ENCODE peak calls at places on chromosome 17, in ten cellular contexts. Y is sigmoid colon, Z is H54, T is GM12892, J is ovary, F is breast epithelium, W is erythroblast, D is heart left ventricle, X is transverse colon, R is body of pancreas. C is an unnamed sample.
A peak's percentile ranks its signal among the peaks of the same experiment; 100 is the strongest.

GRCh38 chr17:11178576-11178975 is 62.4 kb upstream of the SHISA6 start:
- DNase-seq in T (no peak), J (no peak), F (no peak), Z (no peak), X (no peak), W (no peak), Y (no peak), R (no peak), D (no peak), C (no peak)

GRCh38 chr17:39928868-39929651 is 1.5 kb downstream of the LRRC3C start:
- DNase-seq in F (no peak), Z (peak; percentile 56), J (no peak), D (no peak), W (peak; percentile 68), T (no peak), R (no peak), X (no peak), Y (no peak), C (peak; percentile 47)

GRCh38 chr17:44146375-44147346 is 4.9 kb downstream of the HROB start:
- DNase-seq in Y (no peak), F (no peak), D (no peak), W (no peak), X (no peak), R (no peak), T (no peak), Z (no peak), J (no peak), C (no peak)

GRCh38 chr17:17387017-17387416 is 83.8 kb downstream of the NT5M start:
- DNase-seq in J (no peak), T (no peak), Z (no peak), R (peak; percentile 44), F (no peak), Y (no peak), W (no peak), X (peak; percentile 48), D (peak; percentile 49), C (no peak)

GRCh38 chr17:77466140-77466539 is 325.4 kb downstream of the SEC14L1 start:
- DNase-seq in F (no peak), J (no peak), W (no peak), T (no peak), R (no peak), Z (no peak), X (no peak), D (no peak), Y (peak; percentile 59), C (no peak)

GRCh38 chr17:68627956-68628355 is 26.8 kb upstream of the FAM20A start:
- DNase-seq in Y (no peak), Z (no peak), F (no peak), J (peak; percentile 21), D (no peak), X (peak; percentile 10), W (no peak), T (no peak), R (no peak), C (no peak)

GRCh38 chr17:56804454-56804853 is 29.3 kb downstream of the C17orf67 start:
- DNase-seq in R (no peak), Z (no peak), Y (no peak), F (no peak), W (no peak), D (no peak), J (no peak), T (no peak), X (no peak), C (no peak)

GRCh38 chr17:77318491-77319210 is 177.9 kb downstream of the SEC14L1 start:
- DNase-seq in W (no peak), X (peak; percentile 54), Y (peak; percentile 79), T (peak; percentile 5), R (no peak), F (no peak), Z (no peak), D (peak; percentile 64), J (peak; percentile 28), C (no peak)

DNA sequence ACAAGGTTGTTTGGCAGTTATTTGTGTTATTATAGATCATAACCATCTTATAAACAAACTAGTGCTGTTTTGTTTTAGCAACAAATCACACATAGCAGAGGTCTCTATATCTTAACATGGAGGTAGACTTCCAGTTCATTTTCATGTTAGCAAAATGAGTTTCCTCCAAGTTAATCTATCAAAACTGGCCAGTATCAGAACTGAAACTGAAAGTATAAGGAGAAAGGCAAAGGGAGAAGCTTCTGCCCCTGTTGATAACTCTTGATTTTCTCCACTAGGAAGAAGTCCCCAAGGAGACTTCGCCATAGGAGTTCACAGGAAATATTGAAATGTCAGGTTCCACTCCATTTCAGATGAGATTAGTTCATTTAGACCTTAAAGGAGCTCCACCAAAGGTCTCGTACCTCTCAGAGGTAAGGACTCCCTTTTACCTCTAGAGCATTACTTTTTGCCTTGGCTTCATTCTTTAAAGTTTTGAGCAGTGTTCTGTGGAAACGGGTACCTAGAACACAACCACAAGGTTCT is 1.1 kb upstream of the OGFOD3 start:
- DNase-seq in D (no peak), J (no peak), F (no peak), R (no peak), T (no peak), Z (no peak), X (no peak), Y (no peak), W (peak; percentile 53), C (no peak)
- TF ChIP-seq POLR2A in D (no peak), J (no peak), F (no peak), R (no peak), T (no peak), Z (no peak), X (no peak), Y (no peak), W (no peak), C (no peak)

DNA sequence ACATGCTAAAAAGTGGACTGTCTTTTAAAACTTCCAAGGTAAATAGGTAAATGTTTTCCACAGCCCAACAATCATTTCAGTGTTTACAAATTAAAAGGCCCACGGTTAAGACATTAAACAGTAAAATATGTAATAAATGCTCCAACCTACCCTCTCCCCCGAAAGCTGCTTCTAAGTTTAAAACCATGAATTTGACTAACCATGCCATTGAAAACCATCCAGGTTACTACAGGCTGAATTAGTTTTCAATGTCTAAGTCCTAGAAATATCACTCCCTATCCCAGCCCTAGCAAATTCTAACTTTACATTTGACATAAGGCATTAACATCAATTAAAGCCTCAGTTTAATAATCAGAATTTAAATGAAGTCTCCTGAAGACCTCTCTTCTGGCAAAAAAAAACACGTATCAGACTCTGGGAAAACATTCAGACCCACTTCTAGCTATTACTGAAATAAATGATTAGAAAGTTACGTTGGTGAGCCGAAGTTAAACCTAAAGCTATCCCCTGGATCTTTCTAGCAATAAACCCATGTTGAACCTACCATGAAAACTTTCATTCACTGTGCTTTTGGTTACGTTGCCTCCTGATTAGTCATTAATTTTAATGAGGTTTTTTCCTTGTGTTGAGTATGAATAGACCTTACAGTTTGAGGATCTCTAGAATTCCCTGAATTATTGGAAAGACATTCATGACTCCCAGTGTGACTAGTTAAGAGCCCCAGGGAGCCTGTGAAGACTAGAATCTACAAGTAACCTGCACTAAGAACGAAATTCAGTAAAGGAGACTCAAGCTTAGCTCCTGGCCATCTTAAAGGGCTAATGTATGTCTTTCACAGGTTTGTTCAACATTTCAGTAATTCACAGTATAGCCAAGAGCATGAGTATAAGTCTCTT is 1.7 kb upstream of the POLG2 start:
- DNase-seq in J (no peak), Y (no peak), T (no peak), X (no peak), W (no peak), R (no peak), Z (no peak), F (no peak), D (no peak), C (no peak)
- TF ChIP-seq POLR2A in J (no peak), Y (no peak), T (peak; percentile 81), X (no peak), W (peak; percentile 58), R (no peak), Z (no peak), F (no peak), D (no peak), C (no peak)

DNA sequence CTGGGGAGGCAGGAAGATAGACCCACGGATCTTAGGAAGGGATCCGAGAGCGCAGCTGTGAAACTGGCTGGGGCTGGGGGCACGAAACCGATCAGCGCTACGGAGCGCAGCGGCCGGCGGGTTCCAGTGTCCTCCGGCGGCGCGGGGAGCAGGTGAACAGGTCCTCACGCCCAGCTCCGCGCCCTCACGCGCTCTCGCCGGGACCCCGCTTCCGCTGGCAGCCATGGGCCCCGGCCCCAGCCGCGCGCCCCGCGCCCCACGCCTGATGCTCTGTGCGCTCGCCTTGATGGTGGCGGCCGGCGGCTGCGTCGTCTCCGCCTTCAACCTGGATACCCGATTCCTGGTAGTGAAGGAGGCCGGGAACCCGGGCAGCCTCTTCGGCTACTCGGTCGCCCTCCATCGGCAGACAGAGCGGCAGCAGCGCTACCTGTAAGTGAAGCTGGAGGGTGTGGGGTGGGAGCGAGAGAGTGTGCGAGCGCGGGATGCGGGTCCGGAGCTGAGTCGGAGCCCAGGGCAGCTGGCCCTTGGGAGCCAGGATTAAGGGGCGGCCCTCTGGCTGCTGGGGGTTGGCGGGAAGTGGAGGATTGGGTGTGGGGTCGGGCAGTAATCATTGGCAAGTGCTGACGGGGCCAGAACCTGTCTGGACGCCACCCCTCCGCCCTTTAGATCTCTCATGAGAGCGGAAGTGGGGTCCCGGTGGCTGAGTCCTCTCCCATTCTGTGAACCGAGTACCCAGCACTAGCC is 479 bp downstream of the ITGA3 start:
- DNase-seq in W (no peak), F (peak; percentile 69), X (peak; percentile 71), Y (peak; percentile 84), Z (no peak), T (peak; percentile 72), J (peak; percentile 64), R (peak; percentile 77), D (peak; percentile 74), C (peak; percentile 73)
- TF ChIP-seq POLR2A in W (no peak), F (no peak), X (no peak), Y (no peak), Z (no peak), T (no peak), J (no peak), R (no peak), D (no peak), C (no peak)

GRCh38 chr17:55734128-55734781 is 11.6 kb upstream of the TMEM100 start:
- DNase-seq in J (no peak), Z (no peak), X (no peak), D (no peak), R (no peak), F (no peak), T (no peak), Y (no peak), W (no peak), C (no peak)

GRCh38 chr17:55730808-55731207 is 8.1 kb upstream of the TMEM100 start:
- DNase-seq in W (no peak), J (no peak), Z (no peak), X (no peak), Y (peak; percentile 59), F (no peak), D (no peak), R (no peak), T (no peak), C (no peak)

GRCh38 chr17:55730380-55730779 is 7.7 kb upstream of the TMEM100 start:
- DNase-seq in Y (no peak), X (no peak), D (no peak), J (no peak), W (no peak), F (no peak), T (no peak), Z (no peak), R (no peak), C (no peak)

GRCh38 chr17:55729484-55729883 is 6.8 kb upstream of the TMEM100 start:
- DNase-seq in X (no peak), Y (no peak), R (no peak), T (no peak), W (no peak), Z (no peak), D (no peak), F (no peak), J (no peak), C (no peak)

DNA sequence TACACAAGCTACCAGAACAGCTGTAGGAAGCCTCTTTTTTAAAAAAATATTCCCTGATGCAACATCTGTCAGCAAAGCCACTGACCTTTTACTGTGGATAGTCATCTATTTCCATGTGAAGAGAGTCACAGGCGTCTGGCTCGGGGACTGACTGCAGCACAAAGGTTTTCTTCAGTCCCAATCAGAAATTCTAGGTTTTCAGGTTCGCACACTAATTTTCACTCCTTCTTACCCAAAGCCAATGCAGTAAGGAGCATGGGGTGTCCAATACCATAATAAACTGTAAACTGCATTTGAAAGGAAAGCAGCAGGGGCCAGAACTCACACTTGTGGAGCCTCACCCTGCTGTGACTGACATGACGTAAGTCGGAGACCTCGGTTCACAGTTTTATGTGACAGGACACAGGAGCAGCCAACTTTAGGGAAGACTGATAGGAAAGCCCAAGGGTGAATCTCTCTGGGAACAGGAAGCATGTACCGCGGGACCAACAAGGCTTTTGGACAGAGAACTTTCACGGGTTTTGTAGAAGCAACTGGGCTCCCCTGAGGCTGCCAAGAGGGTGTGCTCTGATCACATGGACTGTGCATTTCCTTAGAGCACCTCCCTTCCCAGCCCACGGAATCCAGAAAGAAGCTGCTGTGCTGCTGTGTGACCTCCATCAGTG is 9.1 kb upstream of the TMEM100 start:
- DNase-seq in R (no peak), F (peak; percentile 26), J (peak; percentile 64), D (peak; percentile 71), Z (no peak), X (peak; percentile 24), W (no peak), Y (peak; percentile 91), T (no peak), C (peak; percentile 55)
- TF ChIP-seq POLR2A in R (no peak), F (no peak), J (no peak), D (no peak), Z (no peak), X (no peak), W (no peak), Y (no peak), T (no peak), C (no peak)